ENCODE peak calls at places on chromosomes 5 and 9, in seven cellular contexts. A is ovary; L is OCI-M1; Q is stimulated activated CD8-positive, alpha-beta memory T cell treated with anti-CD3 and anti-CD28 coated beads, Interleukin-4, amount 100 ng/mL, for 4 hours; Z is HuH-7; M is lung; W is T-helper 9 cell. O is an unnamed sample.

GRCh38 chr5:142727736-142728047 is 41.8 kb upstream of the FGF1 start:
- DNase-seq in A (no peak), L (peak), Q (no peak), Z (no peak), M (no peak), W (no peak), O (no peak)

GRCh38 chr5:141771031-141771430 is 89.0 kb upstream of the ARAP3 start:
- DNase-seq in A (no peak), L (peak), Q (no peak), Z (no peak), M (no peak), W (no peak), O (no peak)

GRCh38 chr9:93460689-93461413 is 7.5 kb upstream of the FAM120AOS start:
- DNase-seq in A (no peak), L (no peak), Q (no peak), Z (no peak), M (no peak), W (no peak), O (no peak)

GRCh38 chr9:124781967-124782660 is 5.2 kb downstream of the OLFML2A start:
- DNase-seq in A (no peak), L (no peak), Q (no peak), Z (no peak), M (no peak), W (no peak), O (no peak)

GRCh38 chr9:112112519-112112918 is 62.6 kb downstream of the SUSD1 start:
- DNase-seq in A (no peak), L (no peak), Q (no peak), Z (no peak), M (no peak), W (no peak), O (no peak)

GRCh38 chr9:6433405-6433804 is 20.4 kb downstream of the UHRF2 start:
- DNase-seq in A (no peak), L (no peak), Q (no peak), Z (no peak), M (no peak), W (no peak), O (no peak)

GRCh38 chr5:56422060-56422762 is 189.1 kb upstream of the ANKRD55 start:
- DNase-seq in A (no peak), L (no peak), Q (no peak), Z (no peak), M (peak), W (no peak), O (no peak)

GRCh38 chr9:8329561-8330283 is 530.1 kb upstream of the DMAC1 start:
- DNase-seq in A (no peak), L (no peak), Q (no peak), Z (peak), M (no peak), W (no peak), O (no peak)

GRCh38 chr5:101390317-101390908 is 487.3 kb upstream of the ST8SIA4 start:
- DNase-seq in A (no peak), L (peak), Q (no peak), Z (peak), M (no peak), W (no peak), O (no peak)

GRCh38 chr5:45793638-45794532 is 97.7 kb upstream of the HCN1 start:
- DNase-seq in A (no peak), L (peak), Q (no peak), Z (no peak), M (no peak), W (no peak), O (no peak)

GRCh38 chr5:122126711-122127385 is 2.5 kb upstream of the ZNF474 start:
- DNase-seq in A (peak), L (no peak), Q (no peak), Z (no peak), M (no peak), W (no peak), O (peak)

GRCh38 chr5:74630387-74631087 is 10.0 kb downstream of the ENC1 start:
- DNase-seq in A (no peak), L (no peak), Q (no peak), Z (no peak), M (no peak), W (no peak), O (no peak)

GRCh38 chr5:138022912-138023311 is 10.0 kb downstream of the FAM13B start:
- DNase-seq in A (no peak), L (no peak), Q (no peak), Z (no peak), M (no peak), W (no peak), O (no peak)

GRCh38 chr5:175467983-175468698 is 10.2 kb upstream of the SFXN1 start:
- DNase-seq in A (no peak), L (no peak), Q (no peak), Z (no peak), M (no peak), W (no peak), O (no peak)

O was measured in right cardiac atrium.